ENCODE peak calls at places on chromosomes 13 and 19, in eight cellular contexts. B is SK-MEL-5; S is HuH-7; T is HEK293T; K is T-cell; U is effector CD4-positive, alpha-beta T cell; P is PC-3; D is C1 segment of cervical spinal cord. R is an unnamed sample.

GRCh38 chr19:14943601-14944000 is 2.3 kb downstream of the OR7C2 start:
- DNase-seq in B (no peak), S (no peak), T (no peak), K (no peak), U (no peak), P (no peak), D (no peak), R (no peak)

GRCh38 chr19:41688098-41688497 is at the start of gene CEACAM7:
- DNase-seq in B (no peak), S (no peak), T (no peak), K (no peak), U (no peak), P (no peak), D (no peak), R (no peak)

GRCh38 chr13:23979361-23980159 is 82.3 kb upstream of the C1QTNF9B start:
- DNase-seq in B (peak), S (peak), T (peak), K (peak), U (peak), P (peak), D (peak), R (peak)

GRCh38 chr19:51166846-51167490 is 24.9 kb downstream of the SIGLEC7 start:
- DNase-seq in B (no peak), S (no peak), T (no peak), K (peak), U (no peak), P (no peak), D (peak), R (no peak)

GRCh38 chr19:41089955-41090354 is 1.7 kb downstream of the CYP2A13 start:
- DNase-seq in B (no peak), S (no peak), T (no peak), K (no peak), U (no peak), P (no peak), D (no peak), R (no peak)

GRCh38 chr19:21322528-21322927 is 6.7 kb downstream of the ZNF708 start:
- DNase-seq in B (no peak), S (no peak), T (no peak), K (no peak), U (no peak), P (no peak), D (peak), R (no peak)

GRCh38 chr19:16062789-16063188 is 13.5 kb upstream of the TPM4 start:
- DNase-seq in B (peak), S (peak), T (peak), K (peak), U (peak), P (peak), D (no peak), R (peak)

GRCh38 chr19:7415163-7415856 is 66.6 kb downstream of the ARHGEF18 start:
- DNase-seq in B (peak), S (peak), T (no peak), K (no peak), U (no peak), P (no peak), D (no peak), R (no peak)

GRCh38 chr13:71249031-71249430 is 618.0 kb downstream of the DACH1 start:
- DNase-seq in B (no peak), S (no peak), T (no peak), K (no peak), U (no peak), P (peak), D (no peak), R (no peak)

R was measured in BE2C.